ENCODE peak calls at places on chromosome 2, in ten cellular contexts. D is fibroblast of lung; A is psoas muscle; U is astrocyte; Q is GM23338; W is BJ; P is CD8-positive, alpha-beta T cell; Y is pancreas; T is cardiac muscle cell; F is Caco-2. H is an unnamed sample. For H3K27me3, the result is how much of the 10 kb centered on the place peaks cover.

GRCh38 chr2:132733119-132733518 is 63.1 kb upstream of the LYPD1 start:
- DNase-seq in D (no peak), W (no peak), A (no peak), U (peak), Y (no peak), T (no peak), P (no peak), Q (no peak), F (no peak), H (no peak)

GRCh38 chr2:20635698-20636584 is 15.0 kb downstream of the HS1BP3 start:
- DNase-seq in U (no peak), Y (peak), A (peak), Q (peak), T (peak), F (peak), P (peak), W (no peak), D (peak), H (peak)

GRCh38 chr2:160952462-160952861 is 207.8 kb upstream of the TANK start:
- DNase-seq in D (peak), Q (no peak), P (no peak), T (peak), W (no peak), A (peak), U (peak), F (no peak), Y (no peak), H (no peak)

GRCh38 chr2:52220393-52220792 is 1188.5 kb upstream of the NRXN1 start:
- DNase-seq in U (no peak), D (no peak), Y (no peak), W (no peak), P (no peak), T (peak), F (no peak), Q (no peak), A (peak), H (no peak)

GRCh38 chr2:108927936-108928659 is 60.9 kb downstream of the EDAR start:
- DNase-seq in U (peak), F (peak), P (peak), W (no peak), T (peak), D (peak), A (no peak), Q (peak), Y (peak), H (peak)

GRCh38 chr2:60227014-60227413 is 326.4 kb downstream of the BCL11A start:
- DNase-seq in U (no peak), Y (no peak), A (no peak), Q (no peak), T (no peak), P (no peak), W (no peak), D (no peak), F (no peak), H (no peak)

GRCh38 chr2:108978709-108979111 is 10.3 kb downstream of the EDAR start:
- DNase-seq in T (no peak), D (peak), U (no peak), Y (no peak), F (no peak), P (no peak), Q (no peak), W (no peak), A (no peak), H (no peak)

GRCh38 chr2:96879545-96880040 is 9.7 kb upstream of the SEMA4C start:
- DNase-seq in Y (no peak), W (no peak), A (no peak), T (no peak), D (no peak), F (no peak), Q (no peak), P (no peak), U (no peak), H (no peak)

GRCh38 chr2:1024981-1025380 is 74.3 kb downstream of the SNTG2 start:
- DNase-seq in W (no peak), Y (no peak), U (no peak), Q (no peak), D (no peak), P (no peak), T (peak), F (no peak), A (no peak), H (peak)

GRCh38 chr2:171811229-171811628 is 82.8 kb downstream of the SLC25A12 start:
- DNase-seq in A (no peak), U (no peak), T (peak), W (no peak), Y (no peak), F (no peak), D (peak), P (no peak), Q (peak), H (peak)

GRCh38 chr2:96116879-96117533 is 635 bp upstream of the ADRA2B start:
- DNase-seq in A (peak), T (peak), D (no peak), Q (peak), Y (peak), P (peak), F (no peak), W (no peak), U (no peak), H (no peak)

GRCh38 chr2:44130441-44130840 is 38.2 kb upstream of the PPM1B start:
- DNase-seq in A (no peak), P (no peak), T (peak), Q (no peak), W (peak), D (peak), U (peak), Y (no peak), F (no peak), H (peak)

GRCh38 chr2:10935953-10936942 is 24.5 kb downstream of the KCNF1 start:
- DNase-seq in A (no peak), T (peak), F (peak), Q (peak), W (peak), Y (no peak), U (peak), D (peak), P (no peak), H (peak)

GRCh38 chr2:219252084-219252483 is 959 bp upstream of the TUBA4B start:
- DNase-seq in T (no peak), Q (no peak), D (no peak), P (peak), W (no peak), U (no peak), A (no peak), Y (no peak), F (no peak), H (peak)

GRCh38 chr2:227862227-227862740 is 9.1 kb upstream of the DAW1 start:
- DNase-seq in Q (peak), P (peak), T (peak), Y (no peak), F (no peak), D (peak), U (no peak), W (no peak), A (no peak), H (peak)

GRCh38 chr2:241035142-241035817 is 36.9 kb downstream of the SNED1 start:
- DNase-seq in A (no peak), Y (no peak), Q (peak), P (no peak), F (no peak), T (no peak), U (no peak), D (no peak), W (no peak), H (no peak)
- H3K4me3 ChIP-seq in A (no peak), Y (no peak), Q (peak), P (no peak), F (no peak), T (no peak), U (no peak), D (no peak), W (no peak), H (no peak)

GRCh38 chr2:121041516-121041915 is 243.5 kb downstream of the TFCP2L1 start:
- DNase-seq in A (no peak), F (no peak), Y (no peak), W (no peak), P (no peak), U (no peak), D (no peak), Q (no peak), T (no peak), H (no peak)

GRCh38 chr2:121044412-121044811 is 240.6 kb downstream of the TFCP2L1 start:
- DNase-seq in Y (no peak), T (no peak), F (no peak), P (no peak), A (no peak), Q (peak), W (no peak), D (no peak), U (no peak), H (peak)

GRCh38 chr2:121045245-121045644 is 239.8 kb downstream of the TFCP2L1 start:
- DNase-seq in U (no peak), W (no peak), D (no peak), T (no peak), Y (no peak), P (no peak), Q (no peak), A (no peak), F (no peak), H (no peak)

GRCh38 chr2:121043827-121044222 is 241.2 kb downstream of the TFCP2L1 start:
- DNase-seq in D (no peak), U (no peak), A (no peak), P (no peak), Q (no peak), W (no peak), T (no peak), F (no peak), Y (no peak), H (no peak)

GRCh38 chr2:121043061-121043826 is 241.8 kb downstream of the TFCP2L1 start:
- DNase-seq in Q (no peak), P (no peak), D (no peak), U (no peak), T (no peak), A (no peak), Y (no peak), W (no peak), F (no peak), H (no peak)
- H3K27me3 ChIP-seq in Q (under half), P (under half), D (under half), U (under half), T (under half), A (under half), Y (under half), W (under half), F (under half), H (under half)

GRCh38 chr2:217990389-217990788 is 12.4 kb downstream of the TNS1 start:
- DNase-seq in A (no peak), P (no peak), Y (peak), U (no peak), D (no peak), W (no peak), Q (no peak), F (no peak), T (no peak), H (no peak)

GRCh38 chr2:217989221-217989948 is 13.4 kb downstream of the TNS1 start:
- DNase-seq in Y (peak), F (no peak), T (no peak), P (no peak), Q (no peak), D (no peak), A (no peak), U (no peak), W (no peak), H (no peak)

GRCh38 chr2:217987391-217987790 is 15.4 kb downstream of the TNS1 start:
- DNase-seq in U (no peak), F (no peak), W (no peak), D (no peak), Y (peak), A (no peak), T (no peak), P (no peak), Q (no peak), H (no peak)

GRCh38 chr2:217988014-217988839 is 14.6 kb downstream of the TNS1 start:
- DNase-seq in A (peak), W (no peak), U (peak), F (peak), Y (peak), P (peak), T (peak), Q (peak), D (peak), H (peak)

DNA sequence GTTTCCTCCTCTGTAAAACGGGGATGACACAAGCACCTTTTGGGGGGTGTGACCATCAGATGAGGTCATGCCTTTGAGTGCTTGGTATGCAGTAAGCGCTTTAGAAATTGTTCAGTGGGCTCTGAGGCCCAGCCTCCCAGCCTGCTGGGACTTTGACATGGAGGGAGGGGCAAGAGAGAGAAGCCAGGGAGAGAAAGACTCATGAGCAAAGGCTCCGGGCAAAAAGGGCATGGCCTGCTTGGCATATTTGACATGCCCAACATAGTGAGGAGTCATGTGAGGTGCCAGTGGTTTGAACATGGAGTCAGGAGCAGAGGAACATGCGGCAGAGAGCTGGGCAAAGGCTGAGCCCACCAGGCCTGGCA is 14.0 kb downstream of the TNS1 start:
- DNase-seq in W (no peak), P (no peak), Q (peak), T (no peak), U (no peak), Y (no peak), A (no peak), D (no peak), F (no peak), H (no peak)
- H3K4me3 ChIP-seq in W (no peak), P (no peak), Q (no peak), T (no peak), U (no peak), Y (no peak), A (peak), D (no peak), F (no peak), H (no peak)

GRCh38 chr2:134199123-134199522 is 54.7 kb upstream of the MGAT5 start:
- DNase-seq in F (no peak), Y (no peak), T (peak), U (no peak), P (no peak), D (peak), Q (no peak), W (no peak), A (no peak), H (no peak)
- H3K27me3 ChIP-seq in F (under half), Y (under half), T (under half), U (under half), P (under half), D (under half), Q (under half), W (under half), A (under half), H (under half)

GRCh38 chr2:107412209-107412904 is 414.3 kb upstream of the RGPD4 start:
- DNase-seq in T (peak), A (peak), D (peak), F (no peak), W (no peak), P (no peak), Y (no peak), U (peak), Q (no peak), H (no peak)
- H3K4me3 ChIP-seq in T (no peak), A (no peak), D (no peak), F (no peak), W (no peak), P (no peak), Y (no peak), U (peak), Q (no peak), H (no peak)

GRCh38 chr2:241003369-241003768 is 5.0 kb downstream of the SNED1 start:
- DNase-seq in D (no peak), W (no peak), A (no peak), U (no peak), F (no peak), Q (no peak), P (no peak), T (no peak), Y (no peak), H (no peak)

GRCh38 chr2:241005569-241005968 is 7.2 kb downstream of the SNED1 start:
- DNase-seq in U (no peak), F (no peak), Y (no peak), P (no peak), W (no peak), T (no peak), D (peak), Q (no peak), A (no peak), H (no peak)

GRCh38 chr2:241003047-241003360 is 4.6 kb downstream of the SNED1 start:
- DNase-seq in D (no peak), P (no peak), A (no peak), Y (no peak), Q (no peak), W (no peak), T (no peak), U (no peak), F (no peak), H (no peak)

GRCh38 chr2:241002275-241003046 is 4.0 kb downstream of the SNED1 start:
- DNase-seq in U (no peak), T (no peak), P (no peak), Y (peak), F (no peak), A (no peak), Q (no peak), W (no peak), D (no peak), H (no peak)

DNA sequence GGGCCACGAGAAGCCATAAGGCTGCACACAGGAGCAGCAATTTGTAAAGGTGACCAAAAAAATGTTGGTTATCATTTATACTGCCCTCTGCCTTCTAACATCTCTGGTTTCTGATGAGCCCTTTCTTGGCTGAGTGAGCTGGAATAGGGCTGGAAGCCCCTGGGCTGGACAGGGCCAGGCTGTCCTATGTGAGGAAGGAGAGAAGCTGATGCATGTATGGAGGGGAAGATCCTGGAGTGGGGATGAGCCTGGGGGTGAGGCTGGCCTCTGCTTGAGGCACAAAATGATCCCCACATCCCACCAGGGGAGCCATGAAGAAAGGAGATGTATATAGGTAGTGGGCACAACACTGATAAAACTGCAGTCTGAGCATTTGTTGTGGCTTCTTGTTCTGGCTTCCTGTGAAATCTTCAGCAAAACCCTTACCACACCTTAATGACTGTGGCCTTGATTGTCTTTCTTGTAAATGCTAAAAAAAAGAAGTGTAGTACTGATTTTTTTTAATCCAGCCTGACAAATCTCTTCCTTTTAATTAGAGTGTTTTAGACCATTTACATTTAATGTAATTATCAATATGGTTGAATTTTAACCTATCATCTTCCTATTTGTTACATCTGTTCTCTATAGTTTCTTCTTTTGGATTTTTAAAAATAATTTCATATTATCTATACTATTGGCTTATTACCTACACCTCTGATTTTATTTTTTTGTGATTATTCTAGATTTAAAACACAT is 5.6 kb downstream of the SNED1 start:
- DNase-seq in F (no peak), Q (no peak), A (no peak), T (no peak), P (no peak), W (no peak), U (no peak), D (no peak), Y (no peak), H (no peak)
- H3K27me3 ChIP-seq in F (under half), Q (under half), A (under half), T (under half), P (under half), W (under half), U (under half), D (under half), Y (under half), H (under half)

GRCh38 chr2:238850096-238850495 is 2.2 kb downstream of the TWIST2 start:
- DNase-seq in F (no peak), A (no peak), Q (no peak), T (peak), Y (no peak), D (peak), U (no peak), W (no peak), P (no peak), H (no peak)
- H3K4me3 ChIP-seq in F (no peak), A (peak), Q (peak), T (no peak), Y (no peak), D (peak), U (peak), W (peak), P (no peak), H (no peak)